ENCODE peak calls at places on chromosome 11, in five cellular contexts. C is IMR-90; A is gastrocnemius medialis; O is activated CD4-positive, alpha-beta T cell treated with anti-CD3 and anti-CD28 coated beads for 36 hours; P is Right ventricle myocardium inferior. D is an unnamed sample.

GRCh38 chr11:64094463-64095223 is 58.9 kb downstream of the FLRT1 start:
- ATAC-seq in C (peak; percentile 70), A (peak; percentile 94), O (no peak), P (no peak), D (no peak)

GRCh38 chr11:62774407-62774806 is 3.2 kb downstream of the TAF6L start:
- ATAC-seq in C (no peak), A (no peak), O (no peak), P (no peak), D (no peak)

GRCh38 chr11:43691332-43691731 is 10.8 kb downstream of the HSD17B12 start:
- ATAC-seq in C (no peak), A (no peak), O (no peak), P (no peak), D (no peak)

GRCh38 chr11:122723576-122723975 is 68.1 kb downstream of the UBASH3B start:
- ATAC-seq in C (no peak), A (no peak), O (peak; percentile 42), P (no peak), D (peak; percentile 65)

GRCh38 chr11:62816567-62816966 is 11.3 kb upstream of the NXF1 start:
- ATAC-seq in C (no peak), A (no peak), O (no peak), P (peak; percentile 52), D (no peak)

GRCh38 chr11:66231561-66231960 is 36.9 kb upstream of the RAB1B start:
- ATAC-seq in C (no peak), A (no peak), O (no peak), P (no peak), D (no peak)

GRCh38 chr11:3950996-3951662 is 95.7 kb downstream of the STIM1 start:
- ATAC-seq in C (peak; percentile 92), A (no peak), O (no peak), P (peak; percentile 51), D (no peak)

GRCh38 chr11:73273246-73273890 is 1.2 kb downstream of the P2RY6 start:
- ATAC-seq in C (no peak), A (no peak), O (no peak), P (no peak), D (no peak)

GRCh38 chr11:74459584-74459983 is 7.8 kb downstream of the KCNE3 start:
- ATAC-seq in C (no peak), A (no peak), O (no peak), P (no peak), D (no peak)

GRCh38 chr11:31492320-31492913 is 17.0 kb downstream of the IMMP1L start:
- ATAC-seq in C (peak; percentile 27), A (no peak), O (peak; percentile 53), P (no peak), D (peak; percentile 35)

GRCh38 chr11:74025467-74026166 is 16.7 kb upstream of the UCP3 start:
- ATAC-seq in C (peak; percentile 45), A (no peak), O (peak; percentile 24), P (no peak), D (peak; percentile 71)

GRCh38 chr11:111905391-111905790 is 6.2 kb downstream of the CRYAB start:
- ATAC-seq in C (no peak), A (no peak), O (no peak), P (peak; percentile 58), D (no peak)

GRCh38 chr11:57681168-57681567 is 13.3 kb downstream of the ZDHHC5 start:
- ATAC-seq in C (no peak), A (no peak), O (no peak), P (no peak), D (no peak)

GRCh38 chr11:80970016-80970516 is 1529.2 kb upstream of the TENM4 start:
- ATAC-seq in C (no peak), A (no peak), O (no peak), P (peak; percentile 90), D (no peak)

GRCh38 chr11:18761144-18761543 is 30.5 kb downstream of the PTPN5 start:
- ATAC-seq in C (no peak), A (no peak), O (no peak), P (no peak), D (no peak)

GRCh38 chr11:43738600-43739409 is 58.3 kb downstream of the HSD17B12 start:
- ATAC-seq in C (peak; percentile 90), A (peak; percentile 88), O (no peak), P (peak; percentile 77), D (no peak)

GRCh38 chr11:128790200-128790599 is 76.9 kb downstream of the KCNJ1 start:
- ATAC-seq in C (peak; percentile 81), A (no peak), O (no peak), P (peak; percentile 96), D (no peak)

GRCh38 chr11:100704176-100704575 is 17.1 kb downstream of the ARHGAP42 start:
- ATAC-seq in C (no peak), A (no peak), O (no peak), P (no peak), D (no peak)

GRCh38 chr11:221998-222789 is 13.9 kb downstream of the SIRT3 start:
- ATAC-seq in C (no peak), A (no peak), O (no peak), P (peak; percentile 35), D (no peak)